ENCODE peak calls at places on chromosomes 6 and 20, in seven cellular contexts. One of them, this sample, is unnamed.
A peak's percentile ranks its signal among the peaks of the same experiment; 100 is the strongest.

GRCh38 chr20:36110936-36111445 is 43.5 kb upstream of the EPB41L1 start:
- DNase-seq in heart left ventricle: no peak
- DNase-seq in IMR-90: no peak
- DNase-seq in stomach: no peak
- DNase-seq in spleen: no peak
- DNase-seq in lower leg skin: no peak
- DNase-seq in A549: no peak
- DNase-seq in this sample: peak; percentile 68

GRCh38 chr6:43924222-43924702 is 154.3 kb downstream of the VEGFA start:
- DNase-seq in IMR-90: peak; percentile 56
- DNase-seq in heart left ventricle: no peak
- DNase-seq in lower leg skin: no peak
- DNase-seq in A549: no peak
- DNase-seq in spleen: peak; percentile 86
- DNase-seq in stomach: peak; percentile 61
- DNase-seq in this sample: peak; percentile 96

GRCh38 chr6:158663465-158664167 is 13.8 kb downstream of the SYTL3 start:
- DNase-seq in heart left ventricle: no peak
- DNase-seq in lower leg skin: no peak
- DNase-seq in A549: no peak
- DNase-seq in IMR-90: no peak
- DNase-seq in spleen: no peak
- DNase-seq in stomach: peak; percentile 55
- DNase-seq in this sample: no peak

GRCh38 chr6:147486683-147487082 is 21.8 kb upstream of the SAMD5 start:
- DNase-seq in lower leg skin: no peak
- DNase-seq in heart left ventricle: no peak
- DNase-seq in IMR-90: no peak
- DNase-seq in stomach: no peak
- DNase-seq in spleen: no peak
- DNase-seq in A549: no peak
- DNase-seq in this sample: no peak

GRCh38 chr6:45532626-45533258 is 155.0 kb upstream of the SUPT3H start:
- DNase-seq in heart left ventricle: no peak
- DNase-seq in A549: no peak
- DNase-seq in spleen: no peak
- DNase-seq in stomach: no peak
- DNase-seq in IMR-90: peak; percentile 68
- DNase-seq in lower leg skin: no peak
- DNase-seq in this sample: no peak

GRCh38 chr20:18853216-18853615 is 39.6 kb downstream of the SCP2D1 start:
- DNase-seq in spleen: no peak
- DNase-seq in heart left ventricle: no peak
- DNase-seq in stomach: no peak
- DNase-seq in lower leg skin: no peak
- DNase-seq in IMR-90: no peak
- DNase-seq in A549: no peak
- DNase-seq in this sample: no peak

GRCh38 chr6:126033696-126034095 is 47.4 kb downstream of the TRMT11 start:
- DNase-seq in lower leg skin: peak; percentile 20
- DNase-seq in spleen: no peak
- DNase-seq in IMR-90: peak; percentile 91
- DNase-seq in A549: peak; percentile 29
- DNase-seq in stomach: no peak
- DNase-seq in heart left ventricle: peak; percentile 35
- DNase-seq in this sample: peak; percentile 72

GRCh38 chr6:81859884-81860283 is 107.4 kb upstream of the TENT5A start:
- DNase-seq in IMR-90: no peak
- DNase-seq in spleen: no peak
- DNase-seq in A549: no peak
- DNase-seq in heart left ventricle: peak; percentile 28
- DNase-seq in lower leg skin: no peak
- DNase-seq in stomach: no peak
- DNase-seq in this sample: peak; percentile 19

GRCh38 chr6:16949696-16950095 is 152.2 kb upstream of the STMND1 start:
- DNase-seq in lower leg skin: no peak
- DNase-seq in stomach: no peak
- DNase-seq in spleen: no peak
- DNase-seq in A549: no peak
- DNase-seq in IMR-90: no peak
- DNase-seq in heart left ventricle: no peak
- DNase-seq in this sample: no peak

GRCh38 chr6:142417331-142417750 is 115.5 kb downstream of the ADGRG6 start:
- DNase-seq in IMR-90: no peak
- DNase-seq in stomach: no peak
- DNase-seq in spleen: no peak
- DNase-seq in heart left ventricle: no peak
- DNase-seq in lower leg skin: no peak
- DNase-seq in A549: no peak
- DNase-seq in this sample: no peak

GRCh38 chr6:10643214-10643641 is 51.2 kb downstream of the C6orf52 start:
- DNase-seq in spleen: no peak
- DNase-seq in IMR-90: no peak
- DNase-seq in stomach: no peak
- DNase-seq in heart left ventricle: no peak
- DNase-seq in A549: no peak
- DNase-seq in lower leg skin: no peak
- DNase-seq in this sample: peak; percentile 91

GRCh38 chr6:100084301-100085161 is 90.5 kb upstream of the MCHR2 start:
- DNase-seq in stomach: no peak
- DNase-seq in A549: no peak
- DNase-seq in heart left ventricle: no peak
- DNase-seq in spleen: no peak
- DNase-seq in IMR-90: peak; percentile 2
- DNase-seq in lower leg skin: no peak
- DNase-seq in this sample: no peak

GRCh38 chr6:44446626-44447297 is 59.3 kb downstream of the CDC5L start:
- DNase-seq in spleen: no peak
- DNase-seq in stomach: no peak
- DNase-seq in lower leg skin: no peak
- DNase-seq in IMR-90: peak; percentile 93
- DNase-seq in heart left ventricle: no peak
- DNase-seq in A549: no peak
- DNase-seq in this sample: no peak

GRCh38 chr6:1043458-1043836 is 268.5 kb upstream of the FOXQ1 start:
- DNase-seq in A549: no peak
- DNase-seq in lower leg skin: no peak
- DNase-seq in IMR-90: no peak
- DNase-seq in spleen: no peak
- DNase-seq in stomach: no peak
- DNase-seq in heart left ventricle: no peak
- DNase-seq in this sample: no peak

GRCh38 chr20:31861346-31862156 is 8.8 kb downstream of the DUSP15 start:
- DNase-seq in A549: peak; percentile 85
- DNase-seq in stomach: peak; percentile 58
- DNase-seq in IMR-90: peak; percentile 36
- DNase-seq in spleen: peak; percentile 91
- DNase-seq in heart left ventricle: peak; percentile 67
- DNase-seq in lower leg skin: no peak
- DNase-seq in this sample: peak; percentile 86

GRCh38 chr6:34583461-34583860 is 27.3 kb upstream of the SPDEF start:
- DNase-seq in heart left ventricle: no peak
- DNase-seq in lower leg skin: no peak
- DNase-seq in A549: no peak
- DNase-seq in IMR-90: no peak
- DNase-seq in stomach: no peak
- DNase-seq in spleen: peak; percentile 66
- DNase-seq in this sample: no peak

GRCh38 chr6:37779111-37779800 is 40.3 kb upstream of the ZFAND3 start:
- DNase-seq in A549: no peak
- DNase-seq in lower leg skin: no peak
- DNase-seq in heart left ventricle: no peak
- DNase-seq in spleen: no peak
- DNase-seq in IMR-90: no peak
- DNase-seq in stomach: no peak
- DNase-seq in this sample: no peak

GRCh38 chr20:5691918-5692618 is 58.1 kb upstream of the SHLD1 start:
- DNase-seq in stomach: no peak
- DNase-seq in IMR-90: no peak
- DNase-seq in spleen: peak; percentile 88
- DNase-seq in A549: no peak
- DNase-seq in heart left ventricle: no peak
- DNase-seq in lower leg skin: no peak
- DNase-seq in this sample: no peak

GRCh38 chr20:6756961-6757595 is 10.4 kb upstream of the BMP2 start:
- DNase-seq in stomach: no peak
- DNase-seq in heart left ventricle: no peak
- DNase-seq in lower leg skin: no peak
- DNase-seq in IMR-90: no peak
- DNase-seq in A549: no peak
- DNase-seq in spleen: no peak
- DNase-seq in this sample: no peak

GRCh38 chr6:54516331-54516730 is 208.1 kb downstream of the TINAG start:
- DNase-seq in IMR-90: no peak
- DNase-seq in stomach: no peak
- DNase-seq in heart left ventricle: no peak
- DNase-seq in spleen: no peak
- DNase-seq in lower leg skin: no peak
- DNase-seq in A549: no peak
- DNase-seq in this sample: no peak

GRCh38 chr20:37378785-37379598 is 33.1 kb downstream of the SRC start:
- DNase-seq in A549: peak; percentile 55
- DNase-seq in heart left ventricle: no peak
- DNase-seq in IMR-90: peak; percentile 67
- DNase-seq in lower leg skin: no peak
- DNase-seq in spleen: peak; percentile 79
- DNase-seq in stomach: peak; percentile 51
- DNase-seq in this sample: peak; percentile 67

GRCh38 chr6:11283629-11284028 is 51.2 kb upstream of the NEDD9 start:
- DNase-seq in spleen: no peak
- DNase-seq in heart left ventricle: no peak
- DNase-seq in stomach: no peak
- DNase-seq in IMR-90: no peak
- DNase-seq in A549: no peak
- DNase-seq in lower leg skin: no peak
- DNase-seq in this sample: no peak

GRCh38 chr20:6038256-6038655 is 15.6 kb downstream of the LRRN4 start:
- DNase-seq in stomach: no peak
- DNase-seq in IMR-90: no peak
- DNase-seq in lower leg skin: no peak
- DNase-seq in spleen: no peak
- DNase-seq in A549: no peak
- DNase-seq in heart left ventricle: peak; percentile 60
- DNase-seq in this sample: no peak

DNA sequence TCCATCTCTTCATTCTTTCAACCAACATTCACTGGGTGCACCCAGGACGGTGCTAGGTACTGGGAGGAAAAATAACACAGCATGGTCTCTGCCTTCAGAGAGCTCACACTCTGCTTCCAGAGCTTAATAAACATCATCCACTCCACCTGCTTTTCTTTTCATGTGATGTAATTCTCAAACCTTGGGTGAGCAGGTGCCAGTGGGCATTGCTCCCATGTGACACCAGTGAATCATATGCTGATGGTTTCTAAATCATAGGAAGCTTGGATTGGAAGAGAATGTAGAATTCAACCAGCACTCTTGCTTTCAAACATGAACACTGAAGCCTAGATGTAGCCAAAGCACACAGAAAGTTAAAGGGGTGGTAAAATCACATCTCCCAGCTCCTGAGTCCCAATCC is 189.8 kb downstream of the FOXA2 start:
- DNase-seq in stomach: no peak
- DNase-seq in spleen: no peak
- DNase-seq in lower leg skin: no peak
- DNase-seq in IMR-90: no peak
- DNase-seq in heart left ventricle: no peak
- DNase-seq in A549: no peak
- DNase-seq in this sample: no peak
- TF ChIP-seq POLR2A in stomach: no peak
- TF ChIP-seq POLR2A in spleen: no peak
- TF ChIP-seq POLR2A in lower leg skin: no peak
- TF ChIP-seq POLR2A in IMR-90: no peak
- TF ChIP-seq POLR2A in heart left ventricle: no peak
- TF ChIP-seq POLR2A in A549: no peak
- TF ChIP-seq POLR2A in this sample: no peak

DNA sequence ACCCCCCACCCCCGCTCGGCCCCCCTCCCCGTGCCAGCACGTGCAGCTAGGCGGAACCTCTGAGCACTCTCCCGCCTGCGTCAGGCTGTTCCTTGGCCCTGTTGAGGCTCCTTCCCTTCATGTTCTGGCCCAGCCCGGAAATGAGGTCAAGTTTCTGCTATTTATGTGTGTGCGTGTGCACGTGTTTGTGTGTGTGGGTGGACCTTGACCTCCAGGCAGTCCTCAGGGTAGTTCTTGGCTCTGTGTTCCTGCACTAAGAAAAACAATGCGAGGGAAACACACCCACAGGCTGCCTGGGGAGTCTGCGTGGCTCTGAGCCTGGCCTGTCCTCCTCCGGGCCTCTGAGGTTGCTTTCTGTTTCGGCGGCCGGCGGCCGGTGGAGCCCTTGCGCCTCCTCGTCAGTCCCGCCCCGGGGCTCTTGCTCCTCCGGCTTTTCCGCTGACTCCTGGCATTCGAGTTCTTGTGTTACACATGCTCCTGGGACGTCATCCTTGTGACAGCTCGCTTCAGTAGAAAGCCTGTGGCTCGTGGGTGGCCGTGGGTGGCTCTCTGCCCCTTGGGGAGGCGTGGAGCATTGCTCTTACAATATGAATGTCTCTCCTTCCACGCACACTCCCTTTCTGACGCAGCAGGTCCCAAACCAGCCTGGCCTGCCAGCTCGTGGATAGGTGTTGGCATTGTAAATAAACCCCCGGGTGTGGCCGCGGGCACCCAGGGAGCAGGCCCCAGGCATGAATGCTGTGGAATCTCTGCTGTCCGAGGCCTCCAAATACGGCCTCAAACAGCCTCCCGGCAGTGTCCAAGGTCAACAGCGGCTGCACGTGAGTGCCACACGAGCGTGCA is 10.0 kb downstream of the SLCO4A1 start:
- DNase-seq in A549: peak; percentile 79
- DNase-seq in lower leg skin: peak; percentile 97
- DNase-seq in stomach: peak; percentile 93
- DNase-seq in heart left ventricle: peak; percentile 94
- DNase-seq in IMR-90: peak; percentile 99
- DNase-seq in spleen: peak; percentile 95
- DNase-seq in this sample: no peak
- TF ChIP-seq POLR2A in A549: no peak
- TF ChIP-seq POLR2A in lower leg skin: no peak
- TF ChIP-seq POLR2A in stomach: peak; percentile 14
- TF ChIP-seq POLR2A in heart left ventricle: peak; percentile 51
- TF ChIP-seq POLR2A in IMR-90: peak; percentile 64
- TF ChIP-seq POLR2A in spleen: no peak
- TF ChIP-seq POLR2A in this sample: no peak

GRCh38 chr20:8205996-8206395 is 73.9 kb downstream of the PLCB1 start:
- DNase-seq in stomach: no peak
- DNase-seq in spleen: no peak
- DNase-seq in heart left ventricle: no peak
- DNase-seq in A549: no peak
- DNase-seq in lower leg skin: no peak
- DNase-seq in IMR-90: no peak
- DNase-seq in this sample: no peak
- TF ChIP-seq POLR2A in stomach: no peak
- TF ChIP-seq POLR2A in spleen: no peak
- TF ChIP-seq POLR2A in heart left ventricle: no peak
- TF ChIP-seq POLR2A in A549: no peak
- TF ChIP-seq POLR2A in lower leg skin: no peak
- TF ChIP-seq POLR2A in IMR-90: no peak
- TF ChIP-seq POLR2A in this sample: no peak

GRCh38 chr6:136769759-136770158 is 22.5 kb downstream of the MAP3K5 start:
- DNase-seq in lower leg skin: no peak
- DNase-seq in spleen: no peak
- DNase-seq in IMR-90: no peak
- DNase-seq in stomach: no peak
- DNase-seq in heart left ventricle: no peak
- DNase-seq in A549: no peak
- DNase-seq in this sample: no peak
- TF ChIP-seq POLR2A in lower leg skin: no peak
- TF ChIP-seq POLR2A in spleen: no peak
- TF ChIP-seq POLR2A in IMR-90: no peak
- TF ChIP-seq POLR2A in stomach: no peak
- TF ChIP-seq POLR2A in heart left ventricle: no peak
- TF ChIP-seq POLR2A in A549: no peak
- TF ChIP-seq POLR2A in this sample: no peak

This sample was measured in NB4.